ENCODE peak calls at places on chromosome 22, in seven cellular contexts. One of them, this sample, is unnamed.

GRCh38 chr22:50737728-50738648 is at the start of gene ACR:
- DNase-seq in RWPE1: no peak
- DNase-seq in hippocampal formation: no peak
- DNase-seq in NCI-H774: no peak
- DNase-seq in tibial nerve: no peak
- DNase-seq in hepatic stellate cell: no peak
- DNase-seq in T1000: no peak
- DNase-seq in this sample: peak; percentile 9

GRCh38 chr22:49628351-49629023 is 199.2 kb downstream of the BRD1 start:
- DNase-seq in RWPE1: no peak
- DNase-seq in hippocampal formation: no peak
- DNase-seq in NCI-H774: no peak
- DNase-seq in tibial nerve: no peak
- DNase-seq in hepatic stellate cell: no peak
- DNase-seq in T1000: no peak
- DNase-seq in this sample: no peak

GRCh38 chr22:20771918-20772625 is 1.8 kb upstream of the SERPIND1 start:
- DNase-seq in RWPE1: no peak
- DNase-seq in hippocampal formation: no peak
- DNase-seq in NCI-H774: no peak
- DNase-seq in tibial nerve: no peak
- DNase-seq in hepatic stellate cell: no peak
- DNase-seq in T1000: no peak
- DNase-seq in this sample: no peak

GRCh38 chr22:37206841-37207821 is 5.1 kb downstream of the SSTR3 start:
- DNase-seq in RWPE1: no peak
- DNase-seq in hippocampal formation: no peak
- DNase-seq in NCI-H774: no peak
- DNase-seq in tibial nerve: no peak
- DNase-seq in hepatic stellate cell: no peak
- DNase-seq in T1000: no peak
- DNase-seq in this sample: no peak

GRCh38 chr22:45541580-45541979 is 38.9 kb downstream of the FBLN1 start:
- DNase-seq in RWPE1: no peak
- DNase-seq in hippocampal formation: no peak
- DNase-seq in NCI-H774: no peak
- DNase-seq in tibial nerve: no peak
- DNase-seq in hepatic stellate cell: no peak
- DNase-seq in T1000: no peak
- DNase-seq in this sample: no peak

GRCh38 chr22:21026783-21027692 is 5.3 kb downstream of the SLC7A4 start:
- DNase-seq in RWPE1: no peak
- DNase-seq in hippocampal formation: no peak
- DNase-seq in NCI-H774: no peak
- DNase-seq in tibial nerve: no peak
- DNase-seq in hepatic stellate cell: peak; percentile 55
- DNase-seq in T1000: no peak
- DNase-seq in this sample: no peak

GRCh38 chr22:49354516-49355205 is 473.0 kb downstream of the BRD1 start:
- DNase-seq in RWPE1: no peak
- DNase-seq in hippocampal formation: no peak
- DNase-seq in NCI-H774: no peak
- DNase-seq in tibial nerve: no peak
- DNase-seq in hepatic stellate cell: no peak
- DNase-seq in T1000: no peak
- DNase-seq in this sample: no peak

GRCh38 chr22:32206774-32207758 is 2.2 kb upstream of the RFPL2 start:
- DNase-seq in RWPE1: no peak
- DNase-seq in hippocampal formation: no peak
- DNase-seq in NCI-H774: peak; percentile 4
- DNase-seq in tibial nerve: no peak
- DNase-seq in hepatic stellate cell: no peak
- DNase-seq in T1000: no peak
- DNase-seq in this sample: no peak

GRCh38 chr22:44288951-44289350 is 23.8 kb downstream of the SHISAL1 start:
- DNase-seq in RWPE1: no peak
- DNase-seq in hippocampal formation: no peak
- DNase-seq in NCI-H774: no peak
- DNase-seq in tibial nerve: no peak
- DNase-seq in hepatic stellate cell: no peak
- DNase-seq in T1000: no peak
- DNase-seq in this sample: no peak

GRCh38 chr22:45584621-45585436 is 82.1 kb downstream of the FBLN1 start:
- DNase-seq in RWPE1: no peak
- DNase-seq in hippocampal formation: no peak
- DNase-seq in NCI-H774: no peak
- DNase-seq in tibial nerve: no peak
- DNase-seq in hepatic stellate cell: no peak
- DNase-seq in T1000: no peak
- DNase-seq in this sample: no peak

GRCh38 chr22:50505776-50506610 is 1.5 kb downstream of the LMF2 start:
- DNase-seq in RWPE1: no peak
- DNase-seq in hippocampal formation: no peak
- DNase-seq in NCI-H774: no peak
- DNase-seq in tibial nerve: no peak
- DNase-seq in hepatic stellate cell: no peak
- DNase-seq in T1000: no peak
- DNase-seq in this sample: no peak

GRCh38 chr22:43185860-43186261 is 1.1 kb downstream of the TTLL12 start:
- DNase-seq in RWPE1: peak; percentile 44
- DNase-seq in hippocampal formation: no peak
- DNase-seq in NCI-H774: no peak
- DNase-seq in tibial nerve: no peak
- DNase-seq in hepatic stellate cell: peak; percentile 49
- DNase-seq in T1000: no peak
- DNase-seq in this sample: no peak

GRCh38 chr22:42169055-42169469 is 38.5 kb upstream of the CYP2D6 start:
- DNase-seq in RWPE1: no peak
- DNase-seq in hippocampal formation: peak; percentile 66
- DNase-seq in NCI-H774: no peak
- DNase-seq in tibial nerve: peak; percentile 54
- DNase-seq in hepatic stellate cell: peak; percentile 82
- DNase-seq in T1000: no peak
- DNase-seq in this sample: peak; percentile 66

GRCh38 chr22:22498267-22498666 is 10.3 kb downstream of the ZNF280B start:
- DNase-seq in RWPE1: no peak
- DNase-seq in hippocampal formation: no peak
- DNase-seq in NCI-H774: no peak
- DNase-seq in tibial nerve: no peak
- DNase-seq in hepatic stellate cell: no peak
- DNase-seq in T1000: no peak
- DNase-seq in this sample: no peak

GRCh38 chr22:17121235-17122195 is at the start of gene TMEM121B:
- DNase-seq in RWPE1: peak; percentile 4
- DNase-seq in hippocampal formation: peak; percentile 46
- DNase-seq in NCI-H774: peak; percentile 92
- DNase-seq in tibial nerve: peak; percentile 37
- DNase-seq in hepatic stellate cell: peak; percentile 47
- DNase-seq in T1000: peak; percentile 6
- DNase-seq in this sample: no peak

This sample was measured in central memory CD8-positive, alpha-beta T cell.